ENCODE peak calls at places on chromosomes 16 and 17, in five cellular contexts. J, F, Y, X and L are unnamed samples.
A peak's percentile ranks its signal among the peaks of the same experiment; 100 is the strongest.

GRCh38 chr17:33777674-33778073 is 477.4 kb upstream of the CCL2 start:
- DNase-seq in Y (no peak), F (no peak), X (no peak), J (no peak), L (no peak)

GRCh38 chr17:14525551-14526455 is 224.9 kb downstream of the HS3ST3B1 start:
- DNase-seq in F (peak; percentile 82), X (no peak), Y (no peak), J (no peak), L (no peak)

GRCh38 chr17:51258756-51259573 is 884 bp downstream of the MBTD1 start:
- DNase-seq in J (peak; percentile 23), F (peak; percentile 61), X (no peak), Y (peak; percentile 53), L (no peak)

GRCh38 chr16:11629071-11630030 is 38.9 kb upstream of the SNN start:
- DNase-seq in Y (no peak), F (no peak), X (peak; percentile 83), J (no peak), L (no peak)

GRCh38 chr17:58630883-58631522 is 60.8 kb downstream of the TEX14 start:
- DNase-seq in Y (peak; percentile 77), F (peak; percentile 92), J (no peak), X (no peak), L (no peak)

GRCh38 chr17:6555331-6556120 is 829 bp downstream of the PITPNM3 start:
- DNase-seq in J (no peak), F (peak; percentile 66), X (no peak), Y (peak; percentile 84), L (no peak)

GRCh38 chr17:35865412-35866355 is 3.0 kb downstream of the HEATR9 start:
- DNase-seq in J (no peak), Y (peak; percentile 39), X (no peak), F (no peak), L (no peak)

GRCh38 chr17:2094891-2095535 is 40.1 kb downstream of the HIC1 start:
- DNase-seq in F (peak; percentile 50), J (peak; percentile 62), X (no peak), Y (peak; percentile 77), L (no peak)

GRCh38 chr17:409308-409847 is 56.8 kb upstream of the RPH3AL start:
- DNase-seq in Y (no peak), F (no peak), J (no peak), X (no peak), L (no peak)

GRCh38 chr17:76458580-76459490 is 5.9 kb upstream of the UBE2O start:
- DNase-seq in F (peak; percentile 95), Y (peak; percentile 44), J (no peak), X (no peak), L (no peak)

GRCh38 chr16:85369741-85370528 is 243.2 kb upstream of the GSE1 start:
- DNase-seq in X (peak; percentile 81), Y (peak; percentile 72), F (peak; percentile 74), J (peak; percentile 53), L (peak; percentile 81)

GRCh38 chr17:17080781-17081180 is 38.5 kb downstream of the MPRIP start:
- DNase-seq in Y (no peak), F (no peak), X (no peak), J (peak; percentile 12), L (no peak)

GRCh38 chr17:82799591-82799990 is 40.2 kb downstream of the ZNF750 start:
- DNase-seq in F (no peak), X (peak; percentile 65), J (no peak), Y (no peak), L (no peak)

GRCh38 chr16:63808730-63809129 is 1313.1 kb downstream of the CDH11 start:
- DNase-seq in F (no peak), Y (no peak), X (no peak), J (no peak), L (no peak)

GRCh38 chr17:32100971-32101631 is 41.2 kb upstream of the RHOT1 start:
- DNase-seq in Y (no peak), J (no peak), X (no peak), F (no peak), L (no peak)
- H3K27ac ChIP-seq in Y (no peak overlapping the region), J (no peak overlapping the region), X (no peak overlapping the region), F (no peak overlapping the region), L (no peak overlapping the region)

GRCh38 chr17:49764559-49765180 is 739 bp upstream of the FAM117A start:
- DNase-seq in F (no peak), Y (no peak), J (no peak), X (no peak), L (no peak)

GRCh38 chr17:49760909-49761558 is 2.9 kb downstream of the FAM117A start:
- DNase-seq in J (no peak), Y (no peak), F (no peak), X (no peak), L (no peak)

GRCh38 chr17:49762148-49762941 is 1.6 kb downstream of the FAM117A start:
- DNase-seq in X (no peak), J (no peak), Y (peak; percentile 33), F (no peak), L (no peak)

GRCh38 chr17:49766918-49767530 is 3.1 kb upstream of the FAM117A start:
- DNase-seq in X (no peak), Y (no peak), F (no peak), J (no peak), L (no peak)

DNA sequence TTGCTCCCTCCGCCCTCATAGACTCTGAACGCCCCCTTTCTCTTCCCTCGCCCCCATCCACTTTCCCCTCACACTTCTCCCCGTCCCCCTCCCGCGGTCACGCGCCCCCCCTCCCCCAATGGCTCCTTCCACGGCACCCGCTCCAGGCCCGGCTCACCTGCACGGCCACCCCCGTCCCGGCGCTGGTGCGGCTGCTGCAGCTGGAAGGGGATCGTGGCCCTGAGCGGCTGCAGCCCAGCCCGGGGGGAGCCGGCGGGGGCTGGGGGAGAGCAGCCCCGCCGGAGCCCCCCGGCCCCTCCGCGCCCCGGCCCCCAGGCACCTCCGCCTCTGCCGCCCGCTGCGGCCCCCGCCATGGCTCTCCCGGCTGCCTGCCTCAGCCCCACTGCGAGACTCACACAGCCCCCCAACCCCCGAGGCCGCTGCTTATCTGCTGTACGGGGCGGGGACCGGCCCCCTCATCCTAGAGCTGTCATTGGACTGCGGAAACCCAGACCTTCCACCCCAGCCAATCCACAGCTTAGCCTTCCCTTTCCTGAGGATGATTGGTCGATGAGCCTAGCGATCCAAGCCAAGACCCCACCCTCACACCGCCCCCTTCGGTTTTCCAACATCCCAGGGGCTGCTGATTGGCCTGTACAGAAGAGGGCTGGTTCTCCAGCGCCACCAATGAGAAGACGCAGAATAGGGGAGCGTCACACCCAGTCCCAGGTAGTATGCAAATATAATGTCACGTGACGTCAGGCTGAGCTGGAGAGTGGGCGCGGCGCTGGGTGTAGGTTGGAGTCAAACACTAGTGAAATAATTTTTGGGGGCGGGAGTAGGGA is at the start of gene FAM117A:
- DNase-seq in X (peak; percentile 91), F (peak; percentile 100), Y (peak; percentile 97), J (peak; percentile 96), L (peak; percentile 94)
- H3K27ac ChIP-seq in X (peak within 1 kb of the TSS; percentile 39), F (no peak within 1 kb of the TSS), Y (no peak within 1 kb of the TSS), J (peak within 1 kb of the TSS; percentile 80), L (no peak within 1 kb of the TSS)

DNA sequence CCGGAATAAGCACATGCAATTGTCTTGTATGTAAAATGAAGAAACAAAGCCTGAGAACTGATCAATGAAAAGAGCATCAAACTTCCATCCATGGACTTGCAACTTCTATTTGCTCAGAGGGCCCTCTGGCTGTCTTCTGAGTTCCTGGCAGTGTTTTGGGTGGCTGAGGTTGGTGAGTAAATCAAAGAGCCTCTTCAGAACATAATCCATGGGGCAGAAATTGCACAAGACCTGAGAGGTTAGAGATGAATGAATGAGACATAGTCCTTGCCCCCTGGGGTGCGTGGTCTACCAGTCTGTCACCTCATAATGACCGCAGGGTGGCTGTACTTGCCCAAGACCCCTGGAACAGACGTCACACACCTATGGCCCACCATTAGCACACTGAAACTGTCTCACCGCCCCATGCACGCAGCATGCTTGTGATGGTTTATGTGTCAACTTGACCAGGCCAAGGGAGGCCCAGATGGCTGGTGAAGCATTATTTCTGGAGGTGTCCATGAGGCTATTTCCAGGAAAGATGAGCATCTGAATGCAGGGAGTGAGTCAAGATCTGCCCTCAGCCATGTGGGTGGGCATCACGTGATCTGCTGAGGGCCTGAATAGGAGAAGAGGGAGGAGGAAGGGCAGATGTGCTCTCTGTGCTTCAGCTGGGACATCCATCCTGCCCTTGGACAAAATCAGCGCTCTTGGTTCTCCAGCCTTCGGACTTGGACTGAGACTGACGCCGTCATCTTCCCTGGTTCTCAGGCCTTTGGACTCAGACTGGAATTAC is 8.3 kb downstream of the PIK3R6 start:
- DNase-seq in F (peak; percentile 31), J (no peak), X (no peak), Y (peak; percentile 95), L (no peak)
- H3K27ac ChIP-seq in F (no peak overlapping the region), J (no peak overlapping the region), X (no peak overlapping the region), Y (peak overlapping the region; percentile 89), L (no peak overlapping the region)

GRCh38 chr16:56911771-56912541 is 20.0 kb upstream of the HERPUD1 start:
- DNase-seq in F (no peak), J (no peak), X (no peak), Y (peak; percentile 35), L (peak; percentile 39)
- H3K27ac ChIP-seq in F (no peak overlapping the region), J (no peak overlapping the region), X (no peak overlapping the region), Y (no peak overlapping the region), L (no peak overlapping the region)

DNA sequence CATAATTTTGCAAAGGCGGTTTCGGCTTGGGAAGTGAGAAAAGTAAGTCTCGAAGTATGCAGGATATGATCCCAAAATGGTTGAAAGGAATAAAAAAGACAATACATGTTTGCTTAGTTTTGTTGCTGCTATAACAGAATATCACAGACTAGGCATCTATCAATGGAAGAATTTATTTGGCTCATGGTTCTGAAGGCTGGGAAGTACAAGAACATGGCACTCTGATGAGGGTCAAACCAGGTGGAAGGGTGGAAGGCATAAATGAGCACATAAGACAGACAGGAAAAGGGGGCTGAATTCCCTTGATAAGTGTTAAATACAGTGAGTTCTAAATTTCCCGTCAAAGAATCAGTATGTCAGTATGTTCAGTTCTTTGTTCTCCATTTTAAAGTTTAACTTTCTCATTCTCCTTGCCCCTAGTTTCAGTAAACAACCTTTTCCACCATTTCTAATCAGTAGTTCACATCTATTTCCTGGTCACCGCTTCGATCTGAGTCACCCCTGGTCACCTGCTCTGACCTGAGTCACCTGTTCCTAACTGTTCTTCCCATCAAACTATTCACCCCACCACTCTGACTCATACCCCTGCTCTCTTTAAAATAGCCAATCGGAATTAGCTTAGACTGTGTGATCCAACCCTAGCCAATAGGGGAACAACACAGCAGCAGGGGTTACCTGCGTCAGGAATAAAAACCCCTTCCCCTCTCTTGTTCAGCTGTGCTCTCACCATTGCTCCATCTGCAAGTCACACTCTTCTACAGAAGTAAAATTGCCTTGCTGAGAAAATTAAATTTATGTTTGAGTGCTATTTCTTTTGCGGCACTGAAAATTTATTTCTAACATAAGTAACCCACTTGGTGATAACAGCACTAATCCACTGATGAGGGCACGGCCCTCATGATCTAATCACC is 240.8 kb downstream of the STX8 start:
- DNase-seq in J (no peak), X (no peak), F (no peak), Y (no peak), L (no peak)
- H3K27ac ChIP-seq in J (no peak overlapping the region), X (no peak overlapping the region), F (no peak overlapping the region), Y (no peak overlapping the region), L (no peak overlapping the region)